ENCODE peak calls at places on chromosomes 3 and 15, in six cellular contexts. D, W, Z, G, L and A are unnamed samples.

GRCh38 chr3:133540896-133541674 is 32.4 kb upstream of the CDV3 start:
- DNase-seq in Z (peak), D (no peak), G (no peak), W (no peak), L (no peak), A (no peak)

GRCh38 chr15:68403161-68403941 is 28.6 kb downstream of the ITGA11 start:
- DNase-seq in L (no peak), D (no peak), W (no peak), G (no peak), Z (no peak), A (no peak)

GRCh38 chr3:52280046-52280445 is 1.6 kb upstream of the WDR82 start:
- DNase-seq in D (no peak), W (no peak), G (peak), L (no peak), Z (no peak), A (peak)

GRCh38 chr3:47414666-47415587 is 34.1 kb downstream of the PTPN23 start:
- DNase-seq in D (no peak), G (no peak), W (no peak), Z (no peak), L (no peak), A (no peak)

GRCh38 chr15:62850791-62851291 is 191.7 kb upstream of the TPM1 start:
- DNase-seq in Z (peak), G (no peak), W (no peak), D (no peak), L (no peak), A (no peak)

GRCh38 chr3:124034809-124035152 is 42.9 kb upstream of the ROPN1 start:
- DNase-seq in G (no peak), D (no peak), W (no peak), L (no peak), Z (no peak), A (no peak)

GRCh38 chr3:46865034-46865507 is 1.8 kb upstream of the MYL3 start:
- DNase-seq in W (no peak), Z (no peak), D (no peak), G (no peak), L (no peak), A (no peak)

GRCh38 chr3:157282261-157283191 is 122.6 kb upstream of the CCNL1 start:
- DNase-seq in Z (no peak), D (no peak), W (no peak), L (no peak), G (no peak), A (no peak)

GRCh38 chr15:72464251-72464650 is 9.9 kb upstream of the ARIH1 start:
- DNase-seq in Z (no peak), D (no peak), G (no peak), W (no peak), L (no peak), A (no peak)